ENCODE peak calls at places on chromosome 11, in nine cellular contexts. Q is upper lobe of left lung; Z is activated CD8-positive, alpha-beta memory T cell treated with anti-CD3 and anti-CD28 coated beads, Interleukin-2, amount 50 U/mL, for 48 hours; H is glutamatergic neuron; N is left colon; D is mucosa of gallbladder; B is neural crest cell; M is NCI-H2081; U is uterus. R is an unnamed sample.
A peak's percentile ranks its signal among the peaks of the same experiment; 100 is the strongest.

GRCh38 chr11:11078344-11078743 is 220.5 kb upstream of the ZBED5 start:
- DNase-seq in Q (no peak), Z (no peak), H (no peak), N (no peak), D (no peak), B (no peak), M (no peak), U (no peak), R (no peak)

GRCh38 chr11:92960886-92961285 is 8.6 kb upstream of the MTNR1B start:
- DNase-seq in Q (no peak), Z (no peak), H (no peak), N (no peak), D (no peak), B (no peak), M (no peak), U (no peak), R (no peak)

GRCh38 chr11:59195596-59195995 is 17.1 kb downstream of the MPEG1 start:
- DNase-seq in Q (no peak), Z (no peak), H (no peak), N (no peak), D (no peak), B (no peak), M (no peak), U (no peak), R (no peak)

GRCh38 chr11:17432041-17432440 is 43.6 kb upstream of the KCNJ11 start:
- DNase-seq in Q (no peak), Z (no peak), H (peak; percentile 46), N (no peak), D (no peak), B (no peak), M (peak; percentile 12), U (no peak), R (no peak)

GRCh38 chr11:37089439-37089838 is 491.4 kb upstream of the RAG2 start:
- DNase-seq in Q (no peak), Z (no peak), H (no peak), N (no peak), D (no peak), B (no peak), M (no peak), U (no peak), R (no peak)

GRCh38 chr11:117201906-117202305 is 2.7 kb downstream of the TAGLN start:
- DNase-seq in Q (no peak), Z (no peak), H (no peak), N (no peak), D (no peak), B (no peak), M (no peak), U (no peak), R (no peak)

GRCh38 chr11:118051611-118052461 is 25.0 kb upstream of the TMPRSS4 start:
- DNase-seq in Q (peak; percentile 25), Z (peak; percentile 71), H (no peak), N (no peak), D (no peak), B (no peak), M (no peak), U (no peak), R (no peak)

GRCh38 chr11:119120639-119121007 is 757 bp upstream of the HINFP start:
- DNase-seq in Q (no peak), Z (no peak), H (no peak), N (no peak), D (no peak), B (no peak), M (peak; percentile 72), U (peak; percentile 50), R (no peak)

GRCh38 chr11:2428322-2428795 is 16.0 kb downstream of the TRPM5 start:
- DNase-seq in Q (peak; percentile 79), Z (peak; percentile 98), H (peak; percentile 87), N (peak; percentile 69), D (peak; percentile 83), B (peak; percentile 76), M (peak; percentile 27), U (peak; percentile 50), R (peak; percentile 91)

GRCh38 chr11:113376156-113376555 is 11.4 kb upstream of the ANKK1 start:
- DNase-seq in Q (no peak), Z (no peak), H (no peak), N (no peak), D (no peak), B (no peak), M (no peak), U (no peak), R (no peak)

GRCh38 chr11:11992257-11992690 is 16.2 kb downstream of the DKK3 start:
- DNase-seq in Q (no peak), Z (no peak), H (no peak), N (no peak), D (no peak), B (no peak), M (no peak), U (no peak), R (no peak)

GRCh38 chr11:66818231-66818955 is 24.8 kb upstream of the RCE1 start:
- DNase-seq in Q (no peak), Z (no peak), H (no peak), N (no peak), D (no peak), B (no peak), M (no peak), U (no peak), R (no peak)

GRCh38 chr11:124875401-124875800 is 10.2 kb downstream of the ROBO3 start:
- DNase-seq in Q (no peak), Z (no peak), H (no peak), N (no peak), D (no peak), B (no peak), M (no peak), U (no peak), R (no peak)

GRCh38 chr11:85694385-85694980 is 8.5 kb upstream of the CCDC89 start:
- DNase-seq in Q (no peak), Z (no peak), H (no peak), N (no peak), D (no peak), B (no peak), M (peak; percentile 7), U (no peak), R (no peak)

GRCh38 chr11:11931461-11932055 is 76.9 kb downstream of the DKK3 start:
- DNase-seq in Q (no peak), Z (no peak), H (no peak), N (no peak), D (no peak), B (no peak), M (peak; percentile 55), U (peak; percentile 44), R (no peak)

GRCh38 chr11:72573380-72573949 is 100.8 kb downstream of the PDE2A start:
- DNase-seq in Q (peak; percentile 43), Z (no peak), H (peak; percentile 73), N (no peak), D (no peak), B (peak; percentile 56), M (peak; percentile 31), U (no peak), R (peak; percentile 71)

GRCh38 chr11:9787981-9788521 is 124.2 kb downstream of the SWAP70 start:
- DNase-seq in Q (no peak), Z (no peak), H (no peak), N (no peak), D (peak; percentile 26), B (no peak), M (peak; percentile 14), U (peak; percentile 36), R (no peak)

GRCh38 chr11:34632105-34632780 is 11.3 kb downstream of the EHF start:
- DNase-seq in Q (peak; percentile 35), Z (no peak), H (no peak), N (no peak), D (no peak), B (no peak), M (peak; percentile 97), U (no peak), R (no peak)

GRCh38 chr11:66476173-66476840 is 3.9 kb upstream of the DPP3 start:
- DNase-seq in Q (no peak), Z (no peak), H (no peak), N (no peak), D (no peak), B (no peak), M (no peak), U (no peak), R (no peak)

GRCh38 chr11:10298342-10298741 is 4.3 kb upstream of the SBF2 start:
- DNase-seq in Q (peak; percentile 72), Z (no peak), H (no peak), N (no peak), D (no peak), B (no peak), M (no peak), U (no peak), R (no peak)

GRCh38 chr11:1574256-1575242 is 2.5 kb upstream of the DUSP8 start:
- DNase-seq in Q (no peak), Z (peak; percentile 86), H (peak; percentile 81), N (peak; percentile 73), D (peak; percentile 61), B (peak; percentile 57), M (peak; percentile 79), U (peak; percentile 59), R (peak; percentile 58)

GRCh38 chr11:116879789-116880402 is 42.5 kb upstream of the APOA1 start:
- DNase-seq in Q (no peak), Z (no peak), H (no peak), N (no peak), D (peak; percentile 28), B (no peak), M (peak; percentile 67), U (peak; percentile 33), R (peak; percentile 14)

GRCh38 chr11:116984589-116984988 is 113.6 kb downstream of the SIK3 start:
- DNase-seq in Q (no peak), Z (no peak), H (no peak), N (no peak), D (no peak), B (no peak), M (no peak), U (peak; percentile 46), R (no peak)

GRCh38 chr11:32555091-32555490 is 28.5 kb upstream of the EIF3M start:
- DNase-seq in Q (no peak), Z (no peak), H (no peak), N (no peak), D (no peak), B (no peak), M (no peak), U (no peak), R (no peak)

GRCh38 chr11:104700609-104701008 is 197.7 kb downstream of the CASP12 start:
- DNase-seq in Q (no peak), Z (no peak), H (no peak), N (no peak), D (no peak), B (no peak), M (no peak), U (no peak), R (no peak)

R was measured in endothelial cell.